ENCODE peak calls at places on chromosomes 4 and X, in seven cellular contexts. Q is sigmoid colon, N is adrenal gland, W is stomach, O is NB4, U is suprapubic skin, T is gastrocnemius medialis. G is an unnamed sample.

GRCh38 chr4:60737858-60738257 is 462.3 kb upstream of the ADGRL3 start:
- DNase-seq in O (no peak), T (no peak), N (no peak), U (no peak), W (no peak), Q (no peak), G (no peak)

GRCh38 chr4:153577053-153577452 is 107.0 kb upstream of the TLR2 start:
- DNase-seq in T (no peak), W (no peak), N (no peak), Q (no peak), O (no peak), U (no peak), G (no peak)

GRCh38 chrX:36462142-36462541 is 542.6 kb downstream of the CFAP47 start:
- DNase-seq in Q (no peak), O (no peak), U (no peak), N (no peak), T (no peak), W (no peak), G (no peak)

GRCh38 chrX:150508461-150509367 is 59.7 kb upstream of the MTM1 start:
- DNase-seq in U (peak), Q (peak), O (no peak), N (peak), T (peak), W (peak), G (peak)

GRCh38 chr4:184968784-184969201 is 49.5 kb upstream of the HELT start:
- DNase-seq in O (no peak), T (peak), N (no peak), W (peak), U (no peak), Q (no peak), G (peak)

GRCh38 chr4:93764647-93765246 is 63.8 kb upstream of the ATOH1 start:
- DNase-seq in U (no peak), N (peak), Q (no peak), O (peak), W (no peak), T (no peak), G (no peak)

GRCh38 chr4:73669410-73670183 is 49.4 kb upstream of the RASSF6 start:
- DNase-seq in W (no peak), O (no peak), U (no peak), N (peak), T (no peak), Q (no peak), G (no peak)

GRCh38 chrX:148133099-148133725 is 152.1 kb downstream of the FMR1NB start:
- DNase-seq in T (no peak), O (peak), Q (no peak), W (no peak), N (no peak), U (no peak), G (no peak)

GRCh38 chr4:4457803-4458550 is 71.1 kb downstream of the NSG1 start:
- DNase-seq in U (no peak), Q (no peak), T (no peak), O (no peak), W (no peak), N (no peak), G (no peak)

GRCh38 chr4:153252122-153252521 is 47.9 kb downstream of the TRIM2 start:
- DNase-seq in W (no peak), O (no peak), T (no peak), U (no peak), N (no peak), Q (no peak), G (peak)

GRCh38 chr4:43113196-43113595 is 220.7 kb downstream of the GRXCR1 start:
- DNase-seq in W (no peak), Q (no peak), U (no peak), N (no peak), T (no peak), O (no peak), G (no peak)

GRCh38 chr4:121233982-121234381 is 69.9 kb upstream of the TNIP3 start:
- DNase-seq in U (no peak), W (no peak), O (no peak), Q (no peak), N (no peak), T (no peak), G (no peak)

GRCh38 chr4:168993724-168994510 is 16.1 kb downstream of the CBR4 start:
- DNase-seq in N (no peak), Q (no peak), W (no peak), U (no peak), T (no peak), O (peak), G (no peak)

GRCh38 chr4:7747062-7747385 is 192.6 kb downstream of the AFAP1 start:
- DNase-seq in N (peak), O (no peak), T (peak), U (no peak), Q (no peak), W (no peak), G (no peak)

GRCh38 chr4:82798168-82799005 is at the start of gene SCD5:
- DNase-seq in W (peak), N (peak), T (no peak), O (peak), Q (peak), U (peak), G (peak)

GRCh38 chrX:15714529-15714928 is 23.5 kb upstream of the CA5B start:
- DNase-seq in O (no peak), Q (no peak), T (peak), U (no peak), N (peak), W (no peak), G (no peak)

GRCh38 chr4:53313510-53313909 is 52.4 kb downstream of the SCFD2 start:
- DNase-seq in N (no peak), U (no peak), W (no peak), T (no peak), Q (no peak), O (peak), G (no peak)

GRCh38 chr4:177220376-177220775 is 89.3 kb upstream of the NEIL3 start:
- DNase-seq in N (no peak), O (no peak), U (no peak), W (no peak), T (no peak), Q (no peak), G (no peak)

GRCh38 chr4:157886650-157887049 is 286.2 kb downstream of the GASK1B start:
- DNase-seq in Q (no peak), N (no peak), O (no peak), W (no peak), T (no peak), U (no peak), G (no peak)

GRCh38 chr4:116531870-116532269 is 553.5 kb downstream of the TRAM1L1 start:
- DNase-seq in W (no peak), T (no peak), Q (no peak), O (peak), N (no peak), U (no peak), G (no peak)

GRCh38 chr4:152937535-152938236 is 1.6 kb downstream of the FHDC1 start:
- DNase-seq in W (peak), N (no peak), Q (no peak), O (peak), U (no peak), T (no peak), G (no peak)

GRCh38 chr4:90415116-90415515 is 287.9 kb downstream of the CCSER1 start:
- DNase-seq in O (no peak), Q (no peak), T (no peak), U (no peak), W (no peak), N (no peak), G (no peak)

GRCh38 chr4:47954679-47955078 is 40.3 kb upstream of the NFXL1 start:
- DNase-seq in T (no peak), Q (no peak), U (no peak), W (no peak), O (no peak), N (no peak), G (no peak)

DNA sequence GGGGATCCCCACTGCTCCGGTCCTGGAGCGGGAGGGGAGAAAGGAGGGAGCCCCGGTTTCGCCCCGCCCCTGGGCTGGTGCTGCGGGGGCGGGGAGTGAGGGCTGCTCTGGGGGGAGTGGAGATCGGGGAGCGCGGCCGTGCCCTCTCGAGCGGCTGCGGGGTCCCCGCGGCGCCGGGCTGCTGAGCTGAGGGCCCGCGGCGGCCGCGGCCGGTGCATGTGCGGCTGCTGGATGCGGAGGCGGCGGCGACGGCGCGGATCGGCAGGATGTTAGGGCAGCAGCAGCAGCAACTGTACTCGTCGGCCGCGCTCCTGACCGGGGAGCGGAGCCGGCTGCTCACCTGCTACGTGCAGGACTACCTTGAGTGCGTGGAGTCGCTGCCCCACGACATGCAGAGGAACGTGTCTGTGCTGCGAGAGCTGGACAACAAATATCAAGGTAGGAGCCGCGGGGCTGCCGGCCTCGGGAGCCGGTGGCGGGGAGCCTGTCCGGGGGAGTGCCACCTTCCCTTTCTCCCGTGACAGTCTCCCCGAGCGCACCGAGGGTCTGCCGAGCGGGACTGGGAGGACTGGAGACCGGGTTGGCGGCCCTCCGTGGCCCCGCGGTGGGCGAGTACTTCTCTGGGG is at the start of gene ING2:
- DNase-seq in U (peak), N (no peak), T (peak), Q (no peak), O (no peak), W (no peak), G (peak)
- TF ChIP-seq POLR2A in U (no peak), N (no peak), T (no peak), Q (no peak), O (peak), W (no peak), G (no peak)

GRCh38 chr4:123878976-123879375 is 482.4 kb downstream of the SPRY1 start:
- DNase-seq in Q (no peak), U (no peak), T (no peak), W (no peak), N (no peak), O (no peak), G (no peak)
- H3K4me3 ChIP-seq in Q (no peak), U (no peak), T (no peak), W (no peak), N (no peak), O (no peak), G (no peak)

DNA sequence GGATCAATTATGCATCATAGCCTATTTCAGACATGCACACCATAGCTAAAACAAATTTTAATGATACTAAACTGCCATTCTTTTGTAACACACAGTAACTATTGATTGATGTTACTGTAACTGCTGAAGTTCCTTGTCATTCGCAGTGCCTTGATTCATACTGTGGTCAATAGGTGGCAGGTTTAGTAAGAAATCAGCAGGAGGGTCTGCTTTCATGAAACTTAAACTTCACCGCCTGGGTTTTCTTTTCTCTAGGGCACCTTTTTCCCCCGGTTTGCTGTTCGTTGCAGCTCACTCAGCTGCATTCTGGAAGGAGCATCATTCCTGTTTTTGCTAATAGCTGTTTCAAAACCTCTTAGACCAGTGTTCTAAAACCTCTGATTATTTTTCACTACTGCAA is 88.1 kb downstream of the RPA4 start:
- DNase-seq in T (no peak), O (no peak), U (no peak), N (no peak), W (no peak), Q (no peak), G (no peak)
- TF ChIP-seq CTCF in T (no peak), O (no peak), U (no peak), N (no peak), W (no peak), Q (no peak), G (no peak)

DNA sequence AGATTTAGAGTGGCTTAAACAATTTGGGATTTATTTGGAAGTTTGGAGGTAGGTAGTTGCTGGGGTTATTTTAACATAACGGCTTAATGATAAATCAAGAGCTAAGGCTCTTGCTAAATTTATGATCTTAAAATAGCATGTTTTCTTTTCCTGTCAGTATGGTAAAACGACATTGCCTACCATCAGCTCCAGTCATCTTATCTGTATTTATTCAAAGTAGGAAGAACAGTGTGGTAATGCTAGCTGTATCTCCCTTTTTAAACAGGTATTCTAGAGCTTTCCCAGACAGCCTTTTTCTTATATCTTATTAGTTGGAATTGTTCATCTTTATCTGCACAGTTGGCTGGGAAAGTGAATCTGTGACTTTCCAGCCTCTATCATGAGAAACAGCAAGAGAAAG is 110.2 kb downstream of the SLC4A4 start:
- DNase-seq in Q (no peak), T (no peak), N (no peak), O (no peak), U (no peak), W (no peak), G (no peak)
- TF ChIP-seq POLR2A in Q (no peak), T (no peak), N (no peak), O (no peak), U (no peak), W (no peak), G (no peak)

DNA sequence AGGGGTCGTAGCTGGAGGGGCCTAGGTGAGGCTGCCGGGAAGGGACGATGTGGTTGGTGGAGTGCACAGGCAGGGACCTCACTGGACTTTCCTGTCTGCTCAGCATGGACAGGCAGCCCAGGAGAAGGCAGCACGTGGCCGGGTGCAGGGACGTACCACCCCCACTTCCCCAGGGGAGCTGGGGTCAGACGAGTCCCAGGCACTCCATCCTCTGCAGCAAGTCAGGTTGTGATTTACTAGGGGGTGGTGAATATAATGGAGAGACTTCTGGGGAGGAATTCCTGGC is 1.5 kb upstream of the CTBP1 start:
- DNase-seq in T (no peak), W (no peak), O (peak), Q (no peak), N (no peak), U (no peak), G (no peak)
- H3K4me3 ChIP-seq in T (peak), W (peak), O (no peak), Q (peak), N (no peak), U (peak), G (no peak)